ENCODE peak calls at places on chromosomes 13 and 19, in seven cellular contexts. P, B, D, I, N, J and A are unnamed samples.

GRCh38 chr19:55486971-55487883 is 1.0 kb upstream of the SSC5D start:
- DNase-seq in P (no peak), D (no peak), N (peak), I (peak), B (peak), J (no peak), A (no peak)

GRCh38 chr13:101416181-101417042 is at the start of gene NALCN:
- DNase-seq in I (peak), P (no peak), J (peak), N (peak), B (no peak), D (no peak), A (peak)

GRCh38 chr13:46687810-46688209 is 109.2 kb downstream of the ESD start:
- DNase-seq in P (no peak), D (no peak), N (no peak), J (no peak), B (no peak), I (no peak), A (no peak)

GRCh38 chr13:29754486-29754806 is 96.0 kb downstream of the UBL3 start:
- DNase-seq in I (peak), P (no peak), N (peak), D (no peak), J (no peak), B (no peak), A (no peak)

GRCh38 chr19:41263042-41263849 is 926 bp upstream of the HNRNPUL1 start:
- DNase-seq in B (peak), P (peak), I (peak), N (peak), J (peak), D (peak), A (peak)

GRCh38 chr19:46634045-46634655 is 1.9 kb downstream of the GNG8 start:
- DNase-seq in N (peak), J (no peak), P (no peak), B (peak), I (peak), D (peak), A (peak)

GRCh38 chr19:5967994-5968430 is 9.9 kb downstream of the RANBP3 start:
- DNase-seq in N (peak), I (peak), D (peak), J (peak), B (peak), P (peak), A (peak)

GRCh38 chr19:8370176-8371010 is 6.4 kb downstream of the ANGPTL4 start:
- DNase-seq in D (no peak), P (no peak), B (no peak), I (no peak), N (peak), J (no peak), A (no peak)

GRCh38 chr19:3551808-3552095 is 5.6 kb downstream of the MFSD12 start:
- DNase-seq in D (no peak), B (no peak), P (no peak), I (no peak), J (no peak), N (no peak), A (no peak)

GRCh38 chr19:37790244-37790925 is 11.0 kb upstream of the ZNF573 start:
- DNase-seq in B (no peak), J (no peak), D (no peak), N (no peak), P (no peak), I (no peak), A (no peak)

GRCh38 chr19:10289836-10290438 is at the start of gene ICAM5:
- DNase-seq in D (no peak), N (no peak), J (no peak), B (peak), I (peak), P (no peak), A (no peak)

GRCh38 chr13:65864039-65864438 is 1366.1 kb downstream of the PCDH9 start:
- DNase-seq in P (no peak), D (no peak), N (no peak), J (no peak), I (no peak), B (no peak), A (no peak)

GRCh38 chr19:16042533-16043085 is 33.7 kb upstream of the TPM4 start:
- DNase-seq in I (no peak), J (no peak), P (no peak), N (no peak), D (no peak), B (no peak), A (no peak)

GRCh38 chr13:50915562-50915961 is 6.0 kb downstream of the RNASEH2B start:
- DNase-seq in I (no peak), J (no peak), D (no peak), P (no peak), B (no peak), N (no peak), A (no peak)

GRCh38 chr13:74070513-74070912 is 63.7 kb downstream of the KLF12 start:
- DNase-seq in P (no peak), D (no peak), J (no peak), B (no peak), N (no peak), I (no peak), A (no peak)

GRCh38 chr19:2543463-2544442 is 67.8 kb downstream of the GADD45B start:
- DNase-seq in B (peak), J (peak), P (peak), N (peak), I (peak), D (peak), A (peak)

GRCh38 chr19:53034948-53035675 is 9.4 kb upstream of the ERVV-2 start:
- DNase-seq in P (no peak), D (no peak), B (no peak), I (no peak), N (peak), J (no peak), A (no peak)

GRCh38 chr13:79741006-79741405 is 260.1 kb downstream of the NDFIP2 start:
- DNase-seq in D (no peak), J (no peak), I (no peak), B (no peak), P (no peak), N (peak), A (no peak)

GRCh38 chr13:90443268-90443667 is 904.2 kb upstream of the MIR17HG start:
- DNase-seq in N (no peak), D (no peak), J (no peak), I (no peak), P (no peak), B (no peak), A (no peak)